ENCODE peak calls at places on chromosomes 5 and 9, in ten cellular contexts. H is upper lobe of right lung; E is mammary epithelial cell; G is H9; U is DND-41; O is body of pancreas; Z is suprapubic skin; K is kidney epithelial cell; F is GM13976; W is activated CD8-positive, alpha-beta T cell treated with anti-CD3 and anti-CD28 coated beads for 36 hours. A is an unnamed sample.

GRCh38 chr9:2686884-2687283 is 30.4 kb upstream of the KCNV2 start:
- DNase-seq in H (no peak), E (no peak), G (peak; percentile 26), U (no peak), O (no peak), Z (no peak), K (no peak), F (no peak), W (no peak), A (no peak)

GRCh38 chr5:163079618-163080017 is 357.8 kb upstream of the CCNG1 start:
- DNase-seq in H (no peak), E (no peak), G (no peak), U (no peak), O (no peak), Z (no peak), K (no peak), F (peak; percentile 3), W (peak; percentile 14), A (no peak)

GRCh38 chr9:133731876-133732321 is 6.3 kb downstream of the SARDH start:
- DNase-seq in H (peak; percentile 48), E (peak; percentile 21), G (peak; percentile 75), U (no peak), O (peak; percentile 93), Z (no peak), K (no peak), F (no peak), W (no peak), A (no peak)

GRCh38 chr9:133597316-133597957 is 11.8 kb downstream of the FAM163B start:
- DNase-seq in H (no peak), E (no peak), G (no peak), U (no peak), O (no peak), Z (no peak), K (no peak), F (no peak), W (no peak), A (no peak)

GRCh38 chr5:72244862-72245371 is 75.1 kb downstream of the MRPS27 start:
- DNase-seq in H (no peak), E (no peak), G (peak; percentile 57), U (no peak), O (peak; percentile 27), Z (no peak), K (no peak), F (peak; percentile 27), W (peak; percentile 6), A (no peak)

GRCh38 chr5:179530069-179530998 is 20.0 kb upstream of the RUFY1 start:
- DNase-seq in H (peak; percentile 83), E (no peak), G (peak; percentile 83), U (peak; percentile 87), O (peak; percentile 58), Z (peak; percentile 80), K (no peak), F (peak; percentile 86), W (peak; percentile 81), A (peak; percentile 51)

GRCh38 chr9:109806506-109807115 is 26.6 kb downstream of the PALM2AKAP2 start:
- DNase-seq in H (no peak), E (peak; percentile 8), G (no peak), U (no peak), O (no peak), Z (no peak), K (no peak), F (no peak), W (no peak), A (no peak)

GRCh38 chr5:77231470-77232138 is 21.1 kb downstream of the PDE8B start:
- DNase-seq in H (no peak), E (no peak), G (no peak), U (no peak), O (no peak), Z (no peak), K (no peak), F (no peak), W (no peak), A (no peak)

GRCh38 chr9:134814598-134815215 is 65.9 kb upstream of the FCN2 start:
- DNase-seq in H (no peak), E (peak; percentile 9), G (no peak), U (no peak), O (no peak), Z (no peak), K (no peak), F (no peak), W (no peak), A (no peak)

GRCh38 chr9:95504053-95504963 is 12.5 kb downstream of the PTCH1 start:
- DNase-seq in H (no peak), E (peak; percentile 27), G (peak; percentile 76), U (no peak), O (peak; percentile 23), Z (no peak), K (no peak), F (no peak), W (no peak), A (no peak)
- TF ChIP-seq CTCF in H (no peak), E (no peak), G (peak; percentile 36), U (no peak), O (no peak), Z (no peak), K (no peak), F (no peak), W (no peak), A (no peak)

GRCh38 chr5:124679578-124680210 is 66.7 kb downstream of the ZNF608 start:
- DNase-seq in H (no peak), E (no peak), G (no peak), U (no peak), O (peak; percentile 34), Z (no peak), K (no peak), F (no peak), W (no peak), A (no peak)

GRCh38 chr5:124677376-124677998 is 69.0 kb downstream of the ZNF608 start:
- DNase-seq in H (no peak), E (no peak), G (no peak), U (no peak), O (peak; percentile 35), Z (no peak), K (no peak), F (no peak), W (no peak), A (no peak)

GRCh38 chr5:124677999-124678385 is 68.4 kb downstream of the ZNF608 start:
- DNase-seq in H (no peak), E (no peak), G (no peak), U (no peak), O (no peak), Z (no peak), K (no peak), F (no peak), W (no peak), A (no peak)

GRCh38 chr5:124678992-124679519 is 67.4 kb downstream of the ZNF608 start:
- DNase-seq in H (no peak), E (no peak), G (no peak), U (no peak), O (no peak), Z (no peak), K (no peak), F (no peak), W (no peak), A (no peak)

DNA sequence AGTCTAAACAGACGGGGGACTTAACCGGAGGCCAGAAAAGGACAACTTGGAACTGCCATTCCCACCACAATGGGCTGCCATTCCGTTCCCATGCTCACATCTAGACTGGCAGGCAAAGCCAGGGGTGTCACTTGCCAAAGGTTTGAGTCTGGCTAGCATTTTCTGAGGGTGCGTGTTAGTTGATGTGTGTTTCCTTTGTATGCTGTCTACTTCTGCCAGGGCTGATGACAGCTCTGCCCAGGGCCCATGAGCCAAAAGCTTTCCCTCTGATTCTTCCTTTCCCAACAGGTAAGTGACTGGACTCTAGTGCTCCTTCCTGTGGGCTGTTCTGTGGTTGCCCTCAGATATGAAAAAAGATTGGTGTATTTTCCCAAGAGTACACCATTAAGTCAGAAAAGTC is 68.0 kb downstream of the ZNF608 start:
- DNase-seq in H (no peak), E (peak; percentile 31), G (no peak), U (no peak), O (peak; percentile 21), Z (no peak), K (no peak), F (no peak), W (no peak), A (no peak)
- TF ChIP-seq CTCF in H (no peak), E (peak; percentile 7), G (no peak), U (no peak), O (no peak), Z (no peak), K (no peak), F (no peak), W (no peak), A (no peak)

GRCh38 chr5:135596788-135597187 is 18.0 kb upstream of the CXCL14 start:
- DNase-seq in H (no peak), E (no peak), G (no peak), U (no peak), O (no peak), Z (no peak), K (no peak), F (no peak), W (no peak), A (no peak)
- TF ChIP-seq CTCF in H (no peak), E (no peak), G (no peak), U (no peak), O (no peak), Z (no peak), K (no peak), F (no peak), W (no peak), A (no peak)

DNA sequence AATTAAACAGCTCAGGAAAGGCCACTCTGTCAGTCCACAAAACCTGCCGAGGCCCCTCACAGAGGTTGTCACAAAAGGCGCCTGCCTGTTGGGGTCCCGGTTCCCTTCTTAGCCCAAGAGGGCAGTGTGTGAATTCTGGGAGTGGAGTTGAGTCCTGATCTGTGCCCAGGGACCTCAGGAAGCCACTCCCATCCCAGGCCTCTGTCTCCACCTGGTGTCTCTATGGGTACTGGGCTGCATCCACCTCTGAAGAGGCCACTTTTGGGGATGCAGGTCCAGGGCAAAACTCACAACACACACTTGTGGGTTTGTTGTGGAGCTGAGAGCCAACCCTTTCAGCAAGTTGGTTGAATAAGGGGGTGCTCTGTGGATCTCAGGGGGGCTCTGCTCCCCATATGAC is 74.3 kb upstream of the STXBP1 start:
- DNase-seq in H (no peak), E (no peak), G (peak; percentile 71), U (no peak), O (no peak), Z (no peak), K (no peak), F (no peak), W (no peak), A (no peak)
- TF ChIP-seq CTCF in H (peak; percentile 9), E (peak; percentile 58), G (peak; percentile 56), U (no peak), O (no peak), Z (no peak), K (peak; percentile 53), F (no peak), W (no peak), A (no peak)

A was measured in neural crest cell.